ENCODE peak calls at places on chromosomes 13 and 19, in nine cellular contexts. One of them, this sample, is unnamed.

GRCh38 chr13:32314968-32315254 is 252 bp downstream of the ZAR1L start:
- DNase-seq in BE2C: peak
- DNase-seq in NCI-H1436: no peak
- DNase-seq in endothelial cell: peak
- DNase-seq in AG09309: no peak
- DNase-seq in T-helper 17 cell: peak
- DNase-seq in substantia nigra: no peak
- DNase-seq in stimulated activated CD4-positive, alpha-beta T cell treated with anti-CD3 and anti-CD28 coated beads, TNF-alpha, amount 100 ng/mL, for 4 hours: peak
- DNase-seq in cardiac fibroblast: peak
- DNase-seq in this sample: peak

GRCh38 chr19:50315773-50316448 is 13.3 kb downstream of the KCNC3 start:
- DNase-seq in AG09309: no peak
- DNase-seq in NCI-H1436: peak
- DNase-seq in endothelial cell: no peak
- DNase-seq in stimulated activated CD4-positive, alpha-beta T cell treated with anti-CD3 and anti-CD28 coated beads, TNF-alpha, amount 100 ng/mL, for 4 hours: no peak
- DNase-seq in T-helper 17 cell: no peak
- DNase-seq in BE2C: peak
- DNase-seq in cardiac fibroblast: no peak
- DNase-seq in substantia nigra: peak
- DNase-seq in this sample: peak

GRCh38 chr19:36152886-36153525 is 759 bp upstream of the COX7A1 start:
- DNase-seq in substantia nigra: no peak
- DNase-seq in NCI-H1436: no peak
- DNase-seq in BE2C: no peak
- DNase-seq in cardiac fibroblast: no peak
- DNase-seq in T-helper 17 cell: no peak
- DNase-seq in stimulated activated CD4-positive, alpha-beta T cell treated with anti-CD3 and anti-CD28 coated beads, TNF-alpha, amount 100 ng/mL, for 4 hours: no peak
- DNase-seq in AG09309: no peak
- DNase-seq in endothelial cell: no peak
- DNase-seq in this sample: no peak

GRCh38 chr19:45079063-45079910 is at the start of gene GEMIN7:
- DNase-seq in cardiac fibroblast: peak
- DNase-seq in AG09309: no peak
- DNase-seq in T-helper 17 cell: peak
- DNase-seq in BE2C: peak
- DNase-seq in endothelial cell: peak
- DNase-seq in substantia nigra: peak
- DNase-seq in stimulated activated CD4-positive, alpha-beta T cell treated with anti-CD3 and anti-CD28 coated beads, TNF-alpha, amount 100 ng/mL, for 4 hours: peak
- DNase-seq in NCI-H1436: peak
- DNase-seq in this sample: peak

GRCh38 chr13:52924241-52925148 is 76.1 kb upstream of the PCDH8 start:
- DNase-seq in AG09309: no peak
- DNase-seq in T-helper 17 cell: no peak
- DNase-seq in endothelial cell: no peak
- DNase-seq in stimulated activated CD4-positive, alpha-beta T cell treated with anti-CD3 and anti-CD28 coated beads, TNF-alpha, amount 100 ng/mL, for 4 hours: no peak
- DNase-seq in BE2C: no peak
- DNase-seq in cardiac fibroblast: no peak
- DNase-seq in substantia nigra: no peak
- DNase-seq in NCI-H1436: no peak
- DNase-seq in this sample: no peak

GRCh38 chr13:23175920-23176319 is 4.9 kb upstream of the SGCG start:
- DNase-seq in BE2C: no peak
- DNase-seq in AG09309: no peak
- DNase-seq in NCI-H1436: no peak
- DNase-seq in endothelial cell: no peak
- DNase-seq in stimulated activated CD4-positive, alpha-beta T cell treated with anti-CD3 and anti-CD28 coated beads, TNF-alpha, amount 100 ng/mL, for 4 hours: no peak
- DNase-seq in cardiac fibroblast: peak
- DNase-seq in T-helper 17 cell: no peak
- DNase-seq in substantia nigra: no peak
- DNase-seq in this sample: peak

GRCh38 chr13:108326318-108326717 is 56.8 kb downstream of the TNFSF13B start:
- DNase-seq in cardiac fibroblast: no peak
- DNase-seq in NCI-H1436: no peak
- DNase-seq in AG09309: no peak
- DNase-seq in stimulated activated CD4-positive, alpha-beta T cell treated with anti-CD3 and anti-CD28 coated beads, TNF-alpha, amount 100 ng/mL, for 4 hours: peak
- DNase-seq in substantia nigra: no peak
- DNase-seq in T-helper 17 cell: no peak
- DNase-seq in endothelial cell: no peak
- DNase-seq in BE2C: no peak
- DNase-seq in this sample: no peak

GRCh38 chr19:13155472-13156284 is 5.5 kb downstream of the IER2 start:
- DNase-seq in BE2C: peak
- DNase-seq in cardiac fibroblast: peak
- DNase-seq in NCI-H1436: peak
- DNase-seq in AG09309: no peak
- DNase-seq in endothelial cell: peak
- DNase-seq in stimulated activated CD4-positive, alpha-beta T cell treated with anti-CD3 and anti-CD28 coated beads, TNF-alpha, amount 100 ng/mL, for 4 hours: peak
- DNase-seq in substantia nigra: no peak
- DNase-seq in T-helper 17 cell: peak
- DNase-seq in this sample: peak

GRCh38 chr13:112442483-112443090 is 66.4 kb downstream of the SPACA7 start:
- DNase-seq in substantia nigra: no peak
- DNase-seq in stimulated activated CD4-positive, alpha-beta T cell treated with anti-CD3 and anti-CD28 coated beads, TNF-alpha, amount 100 ng/mL, for 4 hours: no peak
- DNase-seq in cardiac fibroblast: no peak
- DNase-seq in endothelial cell: no peak
- DNase-seq in NCI-H1436: peak
- DNase-seq in AG09309: no peak
- DNase-seq in BE2C: no peak
- DNase-seq in T-helper 17 cell: no peak
- DNase-seq in this sample: no peak

GRCh38 chr13:30148791-30149190 is 158.6 kb downstream of the KATNAL1 start:
- DNase-seq in cardiac fibroblast: no peak
- DNase-seq in endothelial cell: no peak
- DNase-seq in BE2C: no peak
- DNase-seq in AG09309: no peak
- DNase-seq in NCI-H1436: no peak
- DNase-seq in substantia nigra: no peak
- DNase-seq in stimulated activated CD4-positive, alpha-beta T cell treated with anti-CD3 and anti-CD28 coated beads, TNF-alpha, amount 100 ng/mL, for 4 hours: no peak
- DNase-seq in T-helper 17 cell: no peak
- DNase-seq in this sample: no peak

GRCh38 chr13:50685491-50685890 is 158.0 kb downstream of the DLEU7 start:
- DNase-seq in stimulated activated CD4-positive, alpha-beta T cell treated with anti-CD3 and anti-CD28 coated beads, TNF-alpha, amount 100 ng/mL, for 4 hours: no peak
- DNase-seq in cardiac fibroblast: peak
- DNase-seq in endothelial cell: no peak
- DNase-seq in T-helper 17 cell: no peak
- DNase-seq in NCI-H1436: peak
- DNase-seq in AG09309: no peak
- DNase-seq in substantia nigra: peak
- DNase-seq in BE2C: peak
- DNase-seq in this sample: peak

GRCh38 chr19:43470288-43470687 is 4.9 kb upstream of the LYPD3 start:
- DNase-seq in AG09309: no peak
- DNase-seq in cardiac fibroblast: peak
- DNase-seq in T-helper 17 cell: no peak
- DNase-seq in stimulated activated CD4-positive, alpha-beta T cell treated with anti-CD3 and anti-CD28 coated beads, TNF-alpha, amount 100 ng/mL, for 4 hours: peak
- DNase-seq in endothelial cell: no peak
- DNase-seq in substantia nigra: no peak
- DNase-seq in BE2C: no peak
- DNase-seq in NCI-H1436: no peak
- DNase-seq in this sample: peak

GRCh38 chr13:49351871-49352270 is 92.0 kb downstream of the CAB39L start:
- DNase-seq in substantia nigra: no peak
- DNase-seq in T-helper 17 cell: no peak
- DNase-seq in AG09309: no peak
- DNase-seq in NCI-H1436: no peak
- DNase-seq in BE2C: no peak
- DNase-seq in stimulated activated CD4-positive, alpha-beta T cell treated with anti-CD3 and anti-CD28 coated beads, TNF-alpha, amount 100 ng/mL, for 4 hours: no peak
- DNase-seq in cardiac fibroblast: peak
- DNase-seq in endothelial cell: no peak
- DNase-seq in this sample: no peak

GRCh38 chr13:102977471-102977870 is 88.7 kb downstream of the SLC10A2 start:
- DNase-seq in T-helper 17 cell: no peak
- DNase-seq in endothelial cell: no peak
- DNase-seq in substantia nigra: no peak
- DNase-seq in stimulated activated CD4-positive, alpha-beta T cell treated with anti-CD3 and anti-CD28 coated beads, TNF-alpha, amount 100 ng/mL, for 4 hours: no peak
- DNase-seq in BE2C: no peak
- DNase-seq in NCI-H1436: no peak
- DNase-seq in AG09309: no peak
- DNase-seq in cardiac fibroblast: peak
- DNase-seq in this sample: no peak

GRCh38 chr19:2476451-2477140 is 669 bp downstream of the GADD45B start:
- DNase-seq in T-helper 17 cell: peak
- DNase-seq in AG09309: no peak
- DNase-seq in stimulated activated CD4-positive, alpha-beta T cell treated with anti-CD3 and anti-CD28 coated beads, TNF-alpha, amount 100 ng/mL, for 4 hours: peak
- DNase-seq in endothelial cell: no peak
- DNase-seq in cardiac fibroblast: peak
- DNase-seq in NCI-H1436: no peak
- DNase-seq in substantia nigra: peak
- DNase-seq in BE2C: peak
- DNase-seq in this sample: peak

GRCh38 chr19:56538761-56539263 is at the start of gene ZFP28:
- DNase-seq in substantia nigra: peak
- DNase-seq in cardiac fibroblast: no peak
- DNase-seq in T-helper 17 cell: peak
- DNase-seq in BE2C: peak
- DNase-seq in stimulated activated CD4-positive, alpha-beta T cell treated with anti-CD3 and anti-CD28 coated beads, TNF-alpha, amount 100 ng/mL, for 4 hours: no peak
- DNase-seq in AG09309: no peak
- DNase-seq in NCI-H1436: peak
- DNase-seq in endothelial cell: no peak
- DNase-seq in this sample: no peak

GRCh38 chr19:16018106-16018755 is 58.1 kb upstream of the TPM4 start:
- DNase-seq in NCI-H1436: no peak
- DNase-seq in T-helper 17 cell: no peak
- DNase-seq in stimulated activated CD4-positive, alpha-beta T cell treated with anti-CD3 and anti-CD28 coated beads, TNF-alpha, amount 100 ng/mL, for 4 hours: no peak
- DNase-seq in substantia nigra: no peak
- DNase-seq in endothelial cell: no peak
- DNase-seq in cardiac fibroblast: no peak
- DNase-seq in AG09309: no peak
- DNase-seq in BE2C: no peak
- DNase-seq in this sample: no peak

GRCh38 chr19:17441241-17442135 is 7.0 kb downstream of the TMEM221 start:
- DNase-seq in cardiac fibroblast: peak
- DNase-seq in substantia nigra: no peak
- DNase-seq in NCI-H1436: no peak
- DNase-seq in BE2C: peak
- DNase-seq in endothelial cell: peak
- DNase-seq in AG09309: no peak
- DNase-seq in stimulated activated CD4-positive, alpha-beta T cell treated with anti-CD3 and anti-CD28 coated beads, TNF-alpha, amount 100 ng/mL, for 4 hours: no peak
- DNase-seq in T-helper 17 cell: no peak
- DNase-seq in this sample: peak

GRCh38 chr13:39781381-39781780 is 125.9 kb downstream of the COG6 start:
- DNase-seq in AG09309: no peak
- DNase-seq in NCI-H1436: no peak
- DNase-seq in BE2C: no peak
- DNase-seq in endothelial cell: no peak
- DNase-seq in stimulated activated CD4-positive, alpha-beta T cell treated with anti-CD3 and anti-CD28 coated beads, TNF-alpha, amount 100 ng/mL, for 4 hours: no peak
- DNase-seq in cardiac fibroblast: no peak
- DNase-seq in T-helper 17 cell: no peak
- DNase-seq in substantia nigra: no peak
- DNase-seq in this sample: no peak

GRCh38 chr13:109745060-109745459 is 41.3 kb downstream of the IRS2 start:
- DNase-seq in NCI-H1436: no peak
- DNase-seq in substantia nigra: no peak
- DNase-seq in stimulated activated CD4-positive, alpha-beta T cell treated with anti-CD3 and anti-CD28 coated beads, TNF-alpha, amount 100 ng/mL, for 4 hours: no peak
- DNase-seq in AG09309: no peak
- DNase-seq in T-helper 17 cell: no peak
- DNase-seq in BE2C: no peak
- DNase-seq in endothelial cell: no peak
- DNase-seq in cardiac fibroblast: no peak
- DNase-seq in this sample: no peak

GRCh38 chr13:98328511-98328910 is 151.4 kb upstream of the RNF113B start:
- DNase-seq in stimulated activated CD4-positive, alpha-beta T cell treated with anti-CD3 and anti-CD28 coated beads, TNF-alpha, amount 100 ng/mL, for 4 hours: no peak
- DNase-seq in substantia nigra: no peak
- DNase-seq in cardiac fibroblast: no peak
- DNase-seq in endothelial cell: no peak
- DNase-seq in NCI-H1436: no peak
- DNase-seq in BE2C: no peak
- DNase-seq in T-helper 17 cell: no peak
- DNase-seq in AG09309: no peak
- DNase-seq in this sample: no peak

GRCh38 chr13:41050041-41050440 is 11.3 kb upstream of the WBP4 start:
- DNase-seq in stimulated activated CD4-positive, alpha-beta T cell treated with anti-CD3 and anti-CD28 coated beads, TNF-alpha, amount 100 ng/mL, for 4 hours: no peak
- DNase-seq in T-helper 17 cell: no peak
- DNase-seq in endothelial cell: no peak
- DNase-seq in AG09309: no peak
- DNase-seq in NCI-H1436: no peak
- DNase-seq in BE2C: no peak
- DNase-seq in cardiac fibroblast: peak
- DNase-seq in substantia nigra: no peak
- DNase-seq in this sample: no peak

GRCh38 chr13:37960427-37960826 is 90.9 kb upstream of the TRPC4 start:
- DNase-seq in T-helper 17 cell: no peak
- DNase-seq in NCI-H1436: no peak
- DNase-seq in substantia nigra: no peak
- DNase-seq in BE2C: no peak
- DNase-seq in cardiac fibroblast: peak
- DNase-seq in endothelial cell: no peak
- DNase-seq in AG09309: no peak
- DNase-seq in stimulated activated CD4-positive, alpha-beta T cell treated with anti-CD3 and anti-CD28 coated beads, TNF-alpha, amount 100 ng/mL, for 4 hours: no peak
- DNase-seq in this sample: peak

GRCh38 chr19:41219924-41220567 is 1.0 kb downstream of the AXL start:
- DNase-seq in cardiac fibroblast: peak
- DNase-seq in stimulated activated CD4-positive, alpha-beta T cell treated with anti-CD3 and anti-CD28 coated beads, TNF-alpha, amount 100 ng/mL, for 4 hours: no peak
- DNase-seq in T-helper 17 cell: no peak
- DNase-seq in endothelial cell: no peak
- DNase-seq in BE2C: peak
- DNase-seq in NCI-H1436: no peak
- DNase-seq in AG09309: no peak
- DNase-seq in substantia nigra: no peak
- DNase-seq in this sample: peak

GRCh38 chr13:22009500-22009899 is 338.6 kb downstream of the FGF9 start:
- DNase-seq in endothelial cell: no peak
- DNase-seq in cardiac fibroblast: no peak
- DNase-seq in AG09309: no peak
- DNase-seq in NCI-H1436: no peak
- DNase-seq in stimulated activated CD4-positive, alpha-beta T cell treated with anti-CD3 and anti-CD28 coated beads, TNF-alpha, amount 100 ng/mL, for 4 hours: no peak
- DNase-seq in substantia nigra: no peak
- DNase-seq in BE2C: no peak
- DNase-seq in T-helper 17 cell: no peak
- DNase-seq in this sample: no peak

GRCh38 chr19:49272204-49272603 is 52.8 kb downstream of the SLC6A16 start:
- DNase-seq in endothelial cell: no peak
- DNase-seq in cardiac fibroblast: peak
- DNase-seq in substantia nigra: no peak
- DNase-seq in AG09309: peak
- DNase-seq in NCI-H1436: no peak
- DNase-seq in BE2C: no peak
- DNase-seq in T-helper 17 cell: no peak
- DNase-seq in stimulated activated CD4-positive, alpha-beta T cell treated with anti-CD3 and anti-CD28 coated beads, TNF-alpha, amount 100 ng/mL, for 4 hours: no peak
- DNase-seq in this sample: peak

GRCh38 chr19:17946965-17947784 is 14.4 kb downstream of the CCDC124 start:
- DNase-seq in T-helper 17 cell: peak
- DNase-seq in cardiac fibroblast: no peak
- DNase-seq in BE2C: no peak
- DNase-seq in AG09309: no peak
- DNase-seq in substantia nigra: no peak
- DNase-seq in NCI-H1436: no peak
- DNase-seq in endothelial cell: no peak
- DNase-seq in stimulated activated CD4-positive, alpha-beta T cell treated with anti-CD3 and anti-CD28 coated beads, TNF-alpha, amount 100 ng/mL, for 4 hours: no peak
- DNase-seq in this sample: no peak

GRCh38 chr19:19527674-19528625 is 761 bp upstream of the YJEFN3 start:
- DNase-seq in stimulated activated CD4-positive, alpha-beta T cell treated with anti-CD3 and anti-CD28 coated beads, TNF-alpha, amount 100 ng/mL, for 4 hours: no peak
- DNase-seq in T-helper 17 cell: no peak
- DNase-seq in BE2C: no peak
- DNase-seq in NCI-H1436: no peak
- DNase-seq in cardiac fibroblast: no peak
- DNase-seq in substantia nigra: no peak
- DNase-seq in endothelial cell: no peak
- DNase-seq in AG09309: no peak
- DNase-seq in this sample: no peak

GRCh38 chr13:112819111-112819510 is 129.3 kb downstream of the ATP11A start:
- DNase-seq in cardiac fibroblast: no peak
- DNase-seq in BE2C: no peak
- DNase-seq in endothelial cell: no peak
- DNase-seq in stimulated activated CD4-positive, alpha-beta T cell treated with anti-CD3 and anti-CD28 coated beads, TNF-alpha, amount 100 ng/mL, for 4 hours: no peak
- DNase-seq in AG09309: no peak
- DNase-seq in substantia nigra: no peak
- DNase-seq in NCI-H1436: no peak
- DNase-seq in T-helper 17 cell: no peak
- DNase-seq in this sample: no peak

GRCh38 chr19:17136026-17136425 is 60.4 kb downstream of the MYO9B start:
- DNase-seq in stimulated activated CD4-positive, alpha-beta T cell treated with anti-CD3 and anti-CD28 coated beads, TNF-alpha, amount 100 ng/mL, for 4 hours: no peak
- DNase-seq in T-helper 17 cell: no peak
- DNase-seq in AG09309: no peak
- DNase-seq in BE2C: no peak
- DNase-seq in NCI-H1436: no peak
- DNase-seq in endothelial cell: no peak
- DNase-seq in substantia nigra: no peak
- DNase-seq in cardiac fibroblast: no peak
- DNase-seq in this sample: no peak

This sample was measured in astrocyte of the spinal cord.